ENCODE peak calls at places on chromosomes 3 and 15, in five cellular contexts. M is K562, T is HCT116, Y is H1, S is HepG2. V is an unnamed sample.

GRCh38 chr3:195441971-195442572 is 748 bp downstream of the ACAP2 start:
- DNase-seq in Y (peak), M (peak), T (no peak), S (no peak), V (no peak)

GRCh38 chr15:92520914-92521623 is 127.4 kb downstream of the ST8SIA2 start:
- DNase-seq in M (no peak), T (no peak), Y (no peak), S (no peak), V (no peak)

GRCh38 chr3:187264051-187264450 is 27.5 kb downstream of the MASP1 start:
- DNase-seq in Y (no peak), S (peak), T (no peak), M (no peak), V (no peak)

GRCh38 chr15:32739522-32739921 is 21.7 kb downstream of the GREM1 start:
- DNase-seq in S (no peak), M (no peak), Y (no peak), T (no peak), V (no peak)

GRCh38 chr15:88701561-88702095 is 62.8 kb downstream of the ISG20 start:
- DNase-seq in T (peak), M (peak), Y (peak), S (peak), V (no peak)

GRCh38 chr3:124783696-124784095 is 53.4 kb downstream of the UMPS start:
- DNase-seq in M (no peak), Y (no peak), T (no peak), S (no peak), V (no peak)

GRCh38 chr15:20295238-20295811 is 246.3 kb downstream of the GOLGA6L6 start:
- DNase-seq in Y (no peak), M (no peak), S (no peak), T (no peak), V (no peak)

GRCh38 chr15:98853161-98853560 is 154.4 kb downstream of the PGPEP1L start:
- DNase-seq in T (peak), M (peak), S (peak), Y (no peak), V (peak)

GRCh38 chr3:14548321-14548729 is 8.2 kb upstream of the GRIP2 start:
- DNase-seq in Y (peak), M (peak), S (peak), T (peak), V (no peak)

DNA sequence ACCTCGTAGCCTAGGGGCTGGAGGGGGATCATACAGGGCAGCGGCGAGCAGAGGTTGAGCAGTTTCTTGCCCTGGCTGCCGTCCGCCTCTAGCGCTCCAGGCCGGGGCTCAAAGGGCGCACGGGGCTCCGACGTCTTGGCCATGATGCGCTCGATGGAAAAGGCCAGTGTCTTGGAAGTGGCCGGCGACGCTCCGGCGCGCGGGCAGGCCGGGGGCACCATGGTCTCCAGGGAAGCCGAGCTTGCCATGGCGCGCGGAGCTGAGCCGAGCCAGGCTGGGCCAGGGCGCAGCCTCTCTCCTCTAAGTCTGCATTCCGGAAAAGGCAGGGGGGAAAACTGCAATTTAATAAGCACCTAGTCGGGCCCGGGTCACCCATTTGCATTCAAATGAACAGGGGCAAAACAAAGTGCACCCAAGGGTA is 719 bp downstream of the FEZF2 start:
- DNase-seq in Y (no peak), T (no peak), S (no peak), M (no peak), V (no peak)
- TF ChIP-seq EZH2 in Y (peak), T (no peak), S (no peak), M (no peak), V (no peak)

GRCh38 chr15:45187894-45188830 is at the start of gene SHF:
- DNase-seq in Y (peak), S (peak), T (no peak), M (peak), V (no peak)
- TF ChIP-seq SIN3A in Y (no peak), S (no peak), T (no peak), M (no peak), V (no peak)

DNA sequence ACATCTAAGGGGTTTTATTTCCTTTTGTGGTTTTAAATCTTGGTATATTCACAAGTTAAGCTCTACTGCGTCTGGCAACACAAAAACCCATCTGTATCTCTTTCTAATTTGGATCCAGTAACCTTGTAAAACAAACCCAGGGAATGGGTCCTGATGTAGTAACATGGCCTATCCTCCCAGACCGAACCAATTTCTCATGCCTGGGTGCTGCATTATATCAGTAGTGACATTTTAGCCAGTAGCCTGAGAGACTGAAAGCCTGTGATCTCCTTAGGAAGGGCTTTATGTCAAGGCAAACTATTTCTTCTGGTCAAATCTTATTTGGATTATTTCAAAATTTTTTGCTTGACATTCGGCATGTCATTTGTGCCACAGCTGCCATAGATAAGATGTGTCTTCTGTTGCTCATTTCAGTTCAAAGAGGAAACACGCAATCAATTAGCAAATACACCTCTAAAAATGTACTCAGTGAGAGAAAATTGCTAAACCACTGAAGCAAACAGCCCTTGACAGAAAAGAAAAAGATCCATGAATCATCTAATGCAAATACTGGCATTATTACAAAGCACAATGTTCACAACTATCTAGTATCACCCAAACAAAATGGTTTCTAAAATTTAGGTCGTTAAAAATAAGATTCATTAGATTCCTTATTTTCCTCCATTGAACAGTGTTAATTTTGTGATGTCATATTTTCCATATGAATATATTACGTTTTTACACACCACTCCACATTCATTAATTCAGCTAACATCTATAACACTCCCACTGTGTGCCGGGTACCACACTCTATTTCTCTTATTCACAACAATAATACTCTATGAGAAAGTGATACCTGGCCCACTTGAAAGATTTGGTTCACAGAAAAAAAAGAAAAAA is 4.0 kb downstream of the NPTN start:
- DNase-seq in T (no peak), M (no peak), S (peak), Y (no peak), V (no peak)
- H3K9ac ChIP-seq in T (no peak), M (peak), S (peak), Y (no peak), V (no peak)

GRCh38 chr15:52783191-52783829 is 6.8 kb downstream of the ONECUT1 start:
- DNase-seq in S (no peak), Y (peak), M (no peak), T (no peak), V (no peak)

GRCh38 chr15:52783929-52784798 is 6.0 kb downstream of the ONECUT1 start:
- DNase-seq in M (peak), S (no peak), Y (peak), T (no peak), V (no peak)

GRCh38 chr15:52784799-52785671 is 5.1 kb downstream of the ONECUT1 start:
- DNase-seq in S (peak), M (no peak), Y (peak), T (no peak), V (no peak)

GRCh38 chr15:52780172-52780980 is 9.8 kb downstream of the ONECUT1 start:
- DNase-seq in Y (peak), S (peak), T (peak), M (peak), V (peak)

GRCh38 chr15:52782514-52782913 is 7.6 kb downstream of the ONECUT1 start:
- DNase-seq in Y (no peak), M (no peak), T (no peak), S (no peak), V (no peak)
- TF ChIP-seq EZH2 in Y (no peak), M (no peak), T (no peak), S (no peak), V (no peak)

DNA sequence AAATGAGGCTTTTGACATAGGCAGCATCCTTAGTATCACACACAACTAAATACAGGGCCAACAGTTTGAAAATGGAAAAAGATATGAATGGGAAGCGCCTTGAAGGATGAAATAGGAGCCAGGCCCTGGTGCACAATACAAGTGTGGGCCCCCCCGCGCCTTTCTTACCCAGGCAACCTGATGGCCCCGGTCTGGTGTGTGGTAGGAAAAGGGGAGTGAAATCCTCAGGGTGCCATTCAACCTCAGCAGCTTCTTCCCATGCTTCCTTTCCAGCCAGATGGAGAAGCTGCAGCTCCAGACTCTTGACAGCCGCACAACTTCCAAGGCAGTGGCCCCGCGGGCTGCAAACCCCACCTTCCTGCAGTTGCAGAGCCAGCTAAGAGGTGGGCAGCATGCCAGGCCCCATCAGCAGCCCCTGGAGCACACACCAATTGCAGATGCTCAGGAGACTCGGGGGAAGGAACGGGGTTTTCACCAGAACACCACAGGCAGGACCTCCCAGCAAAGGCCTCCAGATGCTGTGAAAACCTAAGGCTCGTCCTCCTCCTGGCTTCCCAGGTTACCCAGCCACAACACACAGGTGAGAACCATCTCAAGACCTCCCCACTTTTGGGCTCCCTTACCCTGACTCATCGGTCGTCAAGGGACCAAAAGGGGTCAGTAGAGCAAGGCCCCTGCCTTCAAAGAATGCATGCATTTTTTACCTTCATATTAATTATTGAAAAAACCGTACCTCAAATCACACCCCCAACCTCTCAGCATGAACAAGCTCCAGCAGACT is 101.6 kb downstream of the CPN2 start:
- DNase-seq in S (no peak), M (no peak), Y (peak), T (no peak), V (no peak)
- TF ChIP-seq SIN3A in S (no peak), M (no peak), Y (no peak), T (no peak), V (no peak)

DNA sequence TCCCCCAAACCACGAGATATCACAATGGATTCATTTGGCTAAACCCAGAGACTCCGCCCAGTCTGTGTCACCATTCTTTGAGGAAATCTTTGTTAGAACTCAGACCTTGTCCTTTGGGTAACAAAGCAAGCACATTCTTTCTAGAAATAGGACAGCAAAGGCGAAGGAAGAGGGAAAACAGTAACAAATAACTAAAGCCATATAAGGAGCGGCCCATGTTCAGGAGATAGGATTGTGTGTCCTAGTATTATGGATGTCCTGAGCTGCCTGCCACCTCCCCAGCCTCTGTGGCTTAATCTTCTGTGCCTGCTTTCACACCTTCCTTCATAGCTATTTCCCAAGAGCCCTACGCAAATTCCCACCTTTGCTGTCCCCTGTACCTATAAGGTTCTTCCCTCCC is 59.9 kb downstream of the UACA start:
- DNase-seq in T (no peak), S (no peak), Y (no peak), M (no peak), V (no peak)
- H3K9ac ChIP-seq in T (no peak), S (no peak), Y (no peak), M (no peak), V (no peak)

DNA sequence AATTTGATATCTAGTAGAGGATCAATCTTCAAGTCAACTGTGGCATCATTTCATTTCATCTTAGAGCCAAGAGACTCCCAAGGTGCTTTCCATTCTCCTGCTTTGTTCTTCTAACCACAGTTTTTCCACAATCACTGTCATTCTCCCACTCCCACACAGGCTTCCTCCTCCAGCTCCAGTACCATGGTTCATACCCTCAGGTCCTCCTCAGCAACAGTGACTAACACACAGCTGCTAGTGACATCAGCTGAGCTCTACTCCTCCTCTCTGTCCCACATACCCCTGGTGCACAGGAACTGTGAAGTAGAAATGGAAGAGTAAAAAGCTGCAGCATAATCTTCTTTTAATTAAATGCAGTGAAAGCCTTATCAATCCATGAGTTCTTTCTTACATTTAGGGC is 200.2 kb upstream of the DPH6 start:
- DNase-seq in M (no peak), Y (no peak), T (no peak), S (no peak), V (no peak)
- TF ChIP-seq EZH2 in M (no peak), Y (no peak), T (no peak), S (no peak), V (no peak)